ENCODE peak calls at places on chromosomes 2 and 18, in five cellular contexts. T, F, N, Y and G are unnamed samples.
A peak's percentile ranks its signal among the peaks of the same experiment; 100 is the strongest.

GRCh38 chr2:202387608-202388342 is 11.6 kb downstream of the BMPR2 start:
- DNase-seq in F (no peak), N (no peak), T (no peak), Y (no peak), G (no peak)

GRCh38 chr2:18824317-18824716 is 234.9 kb upstream of the NT5C1B start:
- DNase-seq in Y (no peak), F (no peak), T (no peak), N (peak; percentile 32), G (no peak)

GRCh38 chr2:18924905-18925691 is 335.7 kb upstream of the NT5C1B start:
- DNase-seq in Y (peak; percentile 82), F (no peak), N (no peak), T (no peak), G (peak; percentile 81)

GRCh38 chr2:25917832-25918231 is 39.5 kb upstream of the ASXL2 start:
- DNase-seq in F (no peak), T (no peak), N (no peak), Y (no peak), G (no peak)

GRCh38 chr2:118675531-118675930 is 171.9 kb downstream of the EN1 start:
- DNase-seq in N (no peak), Y (no peak), T (no peak), F (no peak), G (no peak)

GRCh38 chr18:3179430-3180089 is 40.2 kb downstream of the MYOM1 start:
- DNase-seq in N (no peak), T (no peak), Y (no peak), F (no peak), G (no peak)

GRCh38 chr18:54134053-54134452 is 90.4 kb downstream of the MBD2 start:
- DNase-seq in Y (no peak), N (no peak), F (no peak), T (no peak), G (no peak)

GRCh38 chr2:219099319-219099718 is 38.6 kb upstream of the IHH start:
- DNase-seq in Y (peak; percentile 28), N (no peak), F (no peak), T (no peak), G (no peak)

GRCh38 chr2:2812648-2813047 is 481.6 kb upstream of the MYT1L start:
- DNase-seq in Y (no peak), N (no peak), T (no peak), F (no peak), G (no peak)

GRCh38 chr2:151855111-151855510 is 26.9 kb upstream of the ARL5A start:
- DNase-seq in Y (no peak), N (no peak), F (no peak), T (no peak), G (no peak)

GRCh38 chr2:193963472-193964119 is 1693.4 kb upstream of the SLC39A10 start:
- DNase-seq in T (no peak), F (no peak), Y (no peak), N (peak; percentile 25), G (no peak)

GRCh38 chr18:57705011-57705410 is 83.4 kb upstream of the NARS1 start:
- DNase-seq in F (no peak), T (no peak), Y (no peak), N (no peak), G (no peak)

GRCh38 chr2:79530443-79530842 is 17.6 kb downstream of the CTNNA2 start:
- DNase-seq in Y (no peak), N (no peak), T (no peak), F (no peak), G (no peak)

GRCh38 chr18:48893559-48894265 is 57.1 kb downstream of the SMAD7 start:
- DNase-seq in T (no peak), N (no peak), F (no peak), Y (no peak), G (no peak)

GRCh38 chr2:100878000-100878786 is 58.3 kb downstream of the NPAS2 start:
- DNase-seq in F (peak; percentile 37), N (no peak), T (no peak), Y (no peak), G (no peak)

GRCh38 chr2:178404380-178404767 is 46.6 kb downstream of the PRKRA start:
- DNase-seq in T (no peak), N (no peak), Y (no peak), F (no peak), G (no peak)

GRCh38 chr2:190318514-190318913 is 1.1 kb downstream of the HIBCH start:
- DNase-seq in N (no peak), F (no peak), Y (no peak), T (no peak), G (no peak)

GRCh38 chr2:32851777-32852439 is 94.8 kb upstream of the LTBP1 start:
- DNase-seq in N (no peak), Y (no peak), T (no peak), F (no peak), G (no peak)

DNA sequence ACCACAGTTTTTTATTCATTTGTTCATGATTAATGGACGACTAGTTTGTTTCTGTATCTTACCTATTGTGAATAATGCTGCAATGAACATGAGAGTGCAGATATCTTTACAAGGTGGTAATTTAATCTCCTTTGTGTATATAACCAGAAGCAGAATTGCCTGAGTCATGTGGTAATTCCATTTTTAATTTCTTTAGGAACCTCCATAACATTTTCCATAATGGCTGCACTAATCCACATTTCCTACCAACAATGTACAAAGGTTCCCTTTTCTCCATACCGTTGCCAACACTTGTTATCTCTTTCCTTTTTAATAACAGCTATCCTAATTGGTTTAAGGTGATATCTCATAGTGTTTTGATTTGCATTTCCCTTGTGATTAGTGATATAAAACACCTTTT is 36.5 kb downstream of the NCOA1 start:
- DNase-seq in Y (no peak), T (no peak), N (no peak), F (no peak), G (no peak)
- TF ChIP-seq CTCF in Y (no peak), T (no peak), N (no peak), F (no peak), G (no peak)

GRCh38 chr2:238523158-238524110 is 96.7 kb downstream of the ASB1 start:
- DNase-seq in F (no peak), Y (no peak), N (peak; percentile 77), T (no peak), G (peak; percentile 72)
- TF ChIP-seq CTCF in F (peak; percentile 40), Y (peak; percentile 66), N (peak; percentile 49), T (peak; percentile 4), G (peak; percentile 61)

GRCh38 chr2:159996792-159997546 is 65.4 kb downstream of the PLA2R1 start:
- DNase-seq in N (no peak), T (no peak), F (no peak), Y (no peak), G (peak; percentile 23)
- TF ChIP-seq CTCF in N (no peak), T (no peak), F (no peak), Y (no peak), G (peak; percentile 10)

DNA sequence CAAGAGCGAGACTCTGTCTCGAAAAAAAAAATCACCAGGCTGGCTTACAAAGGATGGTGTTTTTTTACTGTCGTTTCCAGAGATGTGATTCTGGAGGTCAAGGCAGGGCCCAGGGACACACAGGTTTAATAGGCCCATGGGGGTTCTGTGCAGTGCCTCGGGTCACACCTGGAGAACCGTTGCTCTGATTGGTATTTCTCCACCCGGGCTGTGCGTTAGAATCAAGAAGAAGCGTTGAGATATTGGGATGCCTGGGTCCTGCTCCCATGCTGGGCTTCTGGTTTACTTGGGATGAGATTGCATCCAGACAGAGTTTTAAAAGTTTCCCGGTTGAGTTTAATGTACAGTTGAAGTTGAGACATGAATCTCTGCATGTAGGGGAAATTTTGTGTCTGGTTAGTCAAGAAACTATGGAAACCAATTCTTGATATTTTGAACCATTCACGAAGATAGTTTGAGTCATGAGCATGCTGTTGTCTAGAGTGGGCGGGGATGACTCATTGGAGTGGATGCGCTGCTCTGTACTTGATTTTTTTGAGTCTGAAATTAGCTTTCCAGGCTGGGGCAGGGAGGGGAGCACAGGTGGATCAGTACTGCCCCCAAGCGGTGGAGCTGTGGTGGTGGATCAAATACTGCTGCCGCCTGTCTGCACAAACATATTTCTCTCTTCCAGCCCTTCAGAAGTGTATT is 50.1 kb downstream of the GREB1 start:
- DNase-seq in F (peak; percentile 57), Y (peak; percentile 83), T (no peak), N (peak; percentile 81), G (peak; percentile 81)
- TF ChIP-seq CTCF in F (peak; percentile 88), Y (peak; percentile 91), T (peak; percentile 76), N (peak; percentile 86), G (peak; percentile 83)

DNA sequence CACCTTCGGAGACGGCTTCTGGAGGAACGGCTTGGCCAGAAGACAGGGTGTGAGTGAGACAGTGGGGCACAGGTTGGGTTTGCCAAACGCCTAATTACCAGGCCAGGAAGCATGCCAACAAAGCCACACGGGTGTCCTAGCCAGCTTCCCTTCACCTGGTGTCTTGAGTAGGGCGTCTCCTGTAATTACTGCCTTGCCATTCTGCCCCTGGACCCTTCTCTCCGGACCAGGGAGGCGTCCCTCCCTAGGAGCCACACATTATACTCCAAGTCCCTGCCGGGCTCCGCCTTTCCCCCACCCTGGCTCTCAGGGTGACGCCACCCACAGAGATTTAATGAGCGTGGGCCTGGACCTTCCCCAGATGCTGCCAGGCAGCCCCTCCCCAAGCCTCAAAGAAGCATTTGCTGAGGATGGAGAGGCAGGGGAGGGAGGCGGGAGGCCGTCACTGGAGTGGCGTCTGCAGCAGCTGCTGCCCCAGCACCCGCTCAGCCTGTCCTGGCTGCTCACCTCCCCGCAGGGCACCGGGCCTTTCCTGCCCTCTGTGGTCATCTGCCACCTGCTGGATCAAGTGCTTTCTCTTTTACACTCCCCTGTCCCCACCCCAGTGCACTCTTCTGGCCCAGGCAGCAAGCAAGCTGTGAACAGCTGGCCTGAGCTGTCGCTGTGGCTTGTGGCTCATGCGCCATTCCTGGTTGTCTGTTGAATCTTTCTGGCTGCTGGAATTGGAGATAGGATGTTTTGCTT is 20.7 kb downstream of the FOSL2 start:
- DNase-seq in F (peak; percentile 48), Y (no peak), N (no peak), T (no peak), G (no peak)
- TF ChIP-seq CTCF in F (peak; percentile 41), Y (no peak), N (no peak), T (no peak), G (no peak)

DNA sequence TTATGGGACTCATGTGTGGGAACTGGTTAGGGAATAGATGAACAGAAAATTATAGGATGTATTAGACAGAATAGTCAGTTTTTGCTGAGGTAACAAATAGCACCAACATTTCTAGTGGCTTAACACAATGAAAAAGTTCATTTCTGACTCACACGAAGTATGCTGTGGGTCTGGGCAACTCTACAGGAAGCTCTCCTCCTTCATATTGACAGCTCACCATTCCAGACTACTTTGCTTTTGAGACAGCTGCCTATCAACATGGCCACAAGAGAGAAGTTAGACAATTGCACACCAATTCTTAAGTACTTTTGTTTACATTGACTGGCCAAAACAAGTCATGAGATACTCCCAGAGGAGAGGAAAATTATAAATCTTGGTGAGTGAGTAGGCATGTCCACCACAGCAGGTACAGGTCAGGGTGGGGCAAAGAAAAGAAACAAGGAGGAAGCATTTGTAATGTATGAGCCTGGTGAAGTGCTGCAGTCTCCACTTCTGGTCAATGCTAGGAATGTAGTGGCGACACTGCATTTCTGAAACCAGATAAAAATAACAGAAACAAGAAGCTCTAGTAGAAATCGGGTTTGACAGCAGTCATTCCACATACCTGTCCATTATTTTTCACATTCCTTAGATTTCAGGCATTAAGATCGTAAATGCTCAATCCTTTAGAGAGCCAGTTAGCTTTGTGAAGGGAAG is 141.6 kb downstream of the ICOS start:
- DNase-seq in F (no peak), N (no peak), T (no peak), Y (no peak), G (no peak)
- TF ChIP-seq CTCF in F (no peak), N (no peak), T (no peak), Y (no peak), G (no peak)